ENCODE peak calls at places on chromosomes 2 and 18, in five cellular contexts. Z is mesenchymal stem cell, O is fibroblast of lung, X is aorta, J is tibial nerve. S is an unnamed sample.

GRCh38 chr2:61911510-61911909 is 6.0 kb downstream of the COMMD1 start:
- DNase-seq in Z (no peak), O (no peak), X (no peak), J (no peak), S (no peak)

GRCh38 chr2:85503168-85503610 is 35.8 kb upstream of the MAT2A start:
- DNase-seq in O (no peak), Z (no peak), X (no peak), J (no peak), S (no peak)

GRCh38 chr2:22521620-22522019 is 863.4 kb upstream of the KLHL29 start:
- DNase-seq in O (no peak), J (no peak), X (no peak), Z (no peak), S (no peak)

GRCh38 chr2:139162456-139162855 is 382.3 kb upstream of the NXPH2 start:
- DNase-seq in X (no peak), J (no peak), Z (no peak), O (no peak), S (no peak)

GRCh38 chr2:202140522-202141292 is 67.7 kb downstream of the KIAA2012 start:
- DNase-seq in Z (no peak), J (no peak), O (peak; percentile 82), X (no peak), S (no peak)

GRCh38 chr2:120670771-120671480 is 64.7 kb upstream of the GLI2 start:
- DNase-seq in Z (no peak), O (peak; percentile 32), J (no peak), X (no peak), S (peak; percentile 79)

GRCh38 chr2:30235859-30236535 is 4.7 kb downstream of the LBH start:
- DNase-seq in X (no peak), Z (no peak), O (no peak), J (no peak), S (no peak)

GRCh38 chr2:160270571-160271113 is 70.6 kb upstream of the ITGB6 start:
- DNase-seq in X (peak; percentile 73), J (no peak), O (peak; percentile 78), Z (no peak), S (no peak)

GRCh38 chr2:220143336-220143735 is 515.9 kb downstream of the SLC4A3 start:
- DNase-seq in J (no peak), X (no peak), Z (peak; percentile 78), O (peak; percentile 89), S (no peak)

GRCh38 chr2:762646-763045 is 85.4 kb upstream of the TMEM18 start:
- DNase-seq in X (no peak), O (no peak), J (no peak), Z (no peak), S (no peak)

GRCh38 chr2:236572482-236572881 is 2.9 kb downstream of the ACKR3 start:
- DNase-seq in J (no peak), Z (peak; percentile 28), X (no peak), O (no peak), S (no peak)

GRCh38 chr2:194739217-194739616 is 917.8 kb upstream of the SLC39A10 start:
- DNase-seq in Z (no peak), J (no peak), X (no peak), O (no peak), S (no peak)

GRCh38 chr2:117523267-117523666 is 291.2 kb upstream of the DDX18 start:
- DNase-seq in X (peak; percentile 76), Z (peak; percentile 11), O (no peak), J (peak; percentile 16), S (no peak)

GRCh38 chr2:189444322-189444721 is 3.0 kb downstream of the WDR75 start:
- DNase-seq in Z (peak; percentile 79), O (peak; percentile 16), J (no peak), X (no peak), S (no peak)

GRCh38 chr2:207256476-207257207 is 90.9 kb upstream of the KLF7 start:
- DNase-seq in Z (peak; percentile 78), O (peak; percentile 84), J (no peak), X (no peak), S (no peak)

GRCh38 chr18:8812631-8813030 is 107.3 kb downstream of the MTCL1 start:
- DNase-seq in O (peak; percentile 84), X (no peak), Z (peak; percentile 81), J (no peak), S (no peak)

GRCh38 chr2:126634273-126634861 is 21.6 kb upstream of the GYPC start:
- DNase-seq in X (no peak), O (peak; percentile 1), J (no peak), Z (no peak), S (no peak)

GRCh38 chr2:148979919-148980277 is 58.6 kb upstream of the LYPD6B start:
- DNase-seq in O (no peak), X (no peak), J (no peak), Z (no peak), S (no peak)

GRCh38 chr2:53829252-53829651 is 30.5 kb downstream of the GPR75 start:
- DNase-seq in J (no peak), O (no peak), X (no peak), Z (no peak), S (no peak)

GRCh38 chr2:185161701-185162100 is 563.4 kb downstream of the ZNF804A start:
- DNase-seq in J (no peak), Z (no peak), O (no peak), X (no peak), S (no peak)

GRCh38 chr2:232913903-232914302 is 43.8 kb downstream of the SNORC start:
- DNase-seq in Z (no peak), X (no peak), O (no peak), J (no peak), S (no peak)

GRCh38 chr18:31102941-31103340 is 720 bp upstream of the DSC2 start:
- DNase-seq in Z (peak; percentile 1), X (no peak), J (no peak), O (no peak), S (no peak)

GRCh38 chr2:12686708-12687107 is 30.0 kb upstream of the TRIB2 start:
- DNase-seq in X (no peak), Z (no peak), O (no peak), J (no peak), S (no peak)

GRCh38 chr18:3652380-3653262 is 202.6 kb downstream of the TGIF1 start:
- DNase-seq in O (peak; percentile 99), X (peak; percentile 88), Z (peak; percentile 99), J (no peak), S (peak; percentile 72)

GRCh38 chr18:56035546-56035945 is 447.6 kb upstream of the TCF4 start:
- DNase-seq in Z (no peak), X (no peak), J (no peak), O (no peak), S (no peak)

GRCh38 chr2:149313512-149313972 is 16.8 kb upstream of the LYPD6 start:
- DNase-seq in J (no peak), X (no peak), O (peak; percentile 22), Z (peak; percentile 52), S (no peak)

GRCh38 chr18:4144201-4144600 is 310.9 kb downstream of the DLGAP1 start:
- DNase-seq in X (no peak), O (no peak), Z (no peak), J (no peak), S (no peak)

GRCh38 chr2:230184727-230185578 is 34.8 kb downstream of the SP110 start:
- DNase-seq in J (no peak), O (peak; percentile 57), X (no peak), Z (no peak), S (no peak)

GRCh38 chr18:58213445-58213844 is 169.4 kb downstream of the NEDD4L start:
- DNase-seq in X (no peak), J (no peak), O (peak; percentile 97), Z (peak; percentile 95), S (no peak)
- H3K27me3 ChIP-seq in X (no peaks in the 10 kb centered on the region), J (no peaks in the 10 kb centered on the region), O (no peaks in the 10 kb centered on the region), Z (no peaks in the 10 kb centered on the region), S (no peaks in the 10 kb centered on the region)

GRCh38 chr2:38748857-38749804 is 2.0 kb downstream of the SRSF7 start:
- DNase-seq in J (no peak), O (no peak), X (no peak), Z (no peak), S (no peak)
- H3K4me1 ChIP-seq in J (peaks cover 75% of the 10 kb centered on the region), O (peaks cover 2% of the 10 kb centered on the region), X (peaks cover 4% of the 10 kb centered on the region), Z (peaks cover 9% of the 10 kb centered on the region), S (peaks cover 44% of the 10 kb centered on the region)

GRCh38 chr2:25256486-25256875 is 85.2 kb downstream of the DNMT3A start:
- DNase-seq in J (no peak), Z (no peak), X (no peak), O (no peak), S (no peak)
- H3K27ac ChIP-seq in J (no peak overlapping the region), Z (no peak overlapping the region), X (no peak overlapping the region), O (no peak overlapping the region), S (no peak overlapping the region)

GRCh38 chr2:102621630-102622029 is 2.3 kb downstream of the SLC9A2 start:
- DNase-seq in X (no peak), J (no peak), O (no peak), Z (no peak), S (no peak)
- H3K27me3 ChIP-seq in X (no peaks in the 10 kb centered on the region), J (peaks cover 37% of the 10 kb centered on the region), O (peaks cover 22% of the 10 kb centered on the region), Z (peaks cover 57% of the 10 kb centered on the region), S (peaks cover 38% of the 10 kb centered on the region)

DNA sequence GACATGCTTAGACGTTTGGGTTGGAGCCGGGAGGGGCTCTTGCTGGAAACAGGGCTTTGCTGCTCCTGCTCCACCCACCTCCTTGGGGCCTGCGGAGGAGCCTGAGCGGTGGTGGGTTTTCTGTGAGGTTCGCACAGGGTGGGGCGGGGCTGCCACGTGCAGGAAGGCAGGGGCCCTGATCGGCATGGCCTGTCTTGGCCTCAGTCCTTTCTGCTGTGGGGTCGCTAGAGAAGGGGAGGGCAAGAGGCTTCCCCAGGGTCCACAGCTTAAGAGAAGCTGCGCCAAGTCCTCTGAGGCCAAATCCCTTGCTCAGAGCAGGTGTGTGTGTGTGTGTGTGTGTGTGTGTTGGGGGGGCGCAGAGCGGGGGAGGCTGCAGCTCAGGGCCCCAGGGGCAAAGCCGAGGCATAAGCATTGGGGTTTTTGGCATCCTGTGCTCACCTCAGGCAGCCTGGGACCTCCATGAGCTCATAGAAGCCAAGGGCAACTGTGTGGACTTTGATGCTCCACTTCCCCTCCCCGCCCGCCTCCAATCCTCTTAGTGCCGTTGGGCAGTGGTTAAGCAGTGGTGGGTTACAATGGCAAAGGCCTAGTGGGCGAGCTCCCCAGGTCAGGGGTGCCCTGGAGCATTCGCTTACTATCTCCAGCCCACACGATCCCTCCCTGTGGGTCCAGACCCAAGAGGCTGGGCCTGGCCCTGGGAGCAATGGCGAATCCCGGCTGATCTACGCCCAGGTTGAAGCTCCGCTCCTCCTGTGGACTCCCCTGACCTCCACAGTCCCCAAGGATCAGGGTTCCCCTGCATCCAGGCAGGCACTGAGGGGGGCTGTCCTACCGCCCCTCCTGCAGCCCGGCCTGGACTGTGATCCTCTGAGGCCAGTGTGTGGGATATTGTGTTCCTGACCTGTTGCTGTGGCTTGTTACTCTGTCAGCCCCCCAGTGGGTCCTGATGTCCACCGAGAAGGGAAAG is 28.9 kb downstream of the TOGARAM2 start:
- DNase-seq in X (peak; percentile 52), Z (no peak), O (no peak), J (no peak), S (no peak)
- H3K4me1 ChIP-seq in X (no peaks in the 10 kb centered on the region), Z (peaks cover 31% of the 10 kb centered on the region), O (no peaks in the 10 kb centered on the region), J (peaks cover 44% of the 10 kb centered on the region), S (peaks cover 37% of the 10 kb centered on the region)

DNA sequence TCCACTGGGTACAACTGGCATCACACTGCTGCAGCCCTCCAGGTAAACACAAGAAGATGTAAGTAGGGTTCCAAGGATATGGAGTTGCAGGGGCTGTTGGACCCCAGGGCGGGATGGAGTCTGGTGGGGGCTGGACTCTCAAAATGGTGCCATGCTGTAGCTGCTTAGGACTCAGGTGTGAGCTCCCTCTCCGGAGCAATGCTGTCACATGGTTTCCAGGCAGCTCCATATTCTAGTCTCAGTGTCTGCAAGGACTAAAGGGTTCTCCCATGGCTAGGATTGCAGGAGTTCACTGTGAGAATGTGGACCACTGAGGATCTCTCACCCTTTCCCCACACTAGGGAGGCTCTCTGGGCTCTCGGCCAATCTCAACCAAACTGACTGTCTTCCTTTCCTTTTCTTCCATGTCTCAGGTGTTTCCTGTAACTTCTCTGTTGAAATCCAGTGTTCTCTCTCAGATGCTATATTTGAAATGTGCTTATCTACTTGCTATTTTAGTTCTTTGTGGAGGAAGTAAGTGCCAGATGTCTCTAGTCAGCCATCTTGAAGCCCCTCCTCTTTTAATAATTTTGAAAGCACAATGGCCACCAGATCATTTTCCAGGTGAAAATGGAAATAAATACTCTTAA is 57.6 kb downstream of the CCNT2 start:
- DNase-seq in Z (no peak), X (no peak), J (no peak), O (no peak), S (no peak)
- H3K27ac ChIP-seq in Z (no peak overlapping the region), X (no peak overlapping the region), J (no peak overlapping the region), O (no peak overlapping the region), S (no peak overlapping the region)